ENCODE peak calls at places on chromosomes 2 and 18, in six cellular contexts. One of them, this sample, is unnamed.

GRCh38 chr2:112812318-112813042 is 24.1 kb downstream of the IL1B start:
- DNase-seq in astrocyte of the cerebellum: no peak
- DNase-seq in breast epithelium: no peak
- DNase-seq in adrenal gland: no peak
- DNase-seq in body of pancreas: no peak
- DNase-seq in psoas muscle: no peak
- DNase-seq in this sample: peak; percentile 83

GRCh38 chr2:103167599-103167998 is 405.8 kb downstream of the TMEM182 start:
- DNase-seq in astrocyte of the cerebellum: no peak
- DNase-seq in psoas muscle: no peak
- DNase-seq in body of pancreas: no peak
- DNase-seq in breast epithelium: no peak
- DNase-seq in adrenal gland: no peak
- DNase-seq in this sample: no peak

GRCh38 chr18:68583685-68584084 is 131.2 kb downstream of the TMX3 start:
- DNase-seq in breast epithelium: no peak
- DNase-seq in adrenal gland: no peak
- DNase-seq in astrocyte of the cerebellum: no peak
- DNase-seq in psoas muscle: no peak
- DNase-seq in body of pancreas: no peak
- DNase-seq in this sample: no peak

GRCh38 chr18:408367-408766 is 92.1 kb downstream of the COLEC12 start:
- DNase-seq in astrocyte of the cerebellum: no peak
- DNase-seq in adrenal gland: no peak
- DNase-seq in psoas muscle: no peak
- DNase-seq in breast epithelium: no peak
- DNase-seq in body of pancreas: no peak
- DNase-seq in this sample: no peak

GRCh38 chr2:46170611-46171385 is 126.4 kb upstream of the EPAS1 start:
- DNase-seq in breast epithelium: no peak
- DNase-seq in body of pancreas: no peak
- DNase-seq in astrocyte of the cerebellum: no peak
- DNase-seq in adrenal gland: no peak
- DNase-seq in psoas muscle: no peak
- DNase-seq in this sample: no peak

GRCh38 chr2:197174539-197175094 is 136.0 kb downstream of the ANKRD44 start:
- DNase-seq in astrocyte of the cerebellum: peak; percentile 53
- DNase-seq in breast epithelium: no peak
- DNase-seq in psoas muscle: no peak
- DNase-seq in adrenal gland: peak; percentile 61
- DNase-seq in body of pancreas: no peak
- DNase-seq in this sample: no peak

GRCh38 chr2:160417745-160418397 is 75.7 kb downstream of the RBMS1 start:
- DNase-seq in adrenal gland: no peak
- DNase-seq in body of pancreas: no peak
- DNase-seq in astrocyte of the cerebellum: no peak
- DNase-seq in breast epithelium: no peak
- DNase-seq in psoas muscle: no peak
- DNase-seq in this sample: peak; percentile 74

GRCh38 chr2:2755990-2756389 is 424.9 kb upstream of the MYT1L start:
- DNase-seq in psoas muscle: no peak
- DNase-seq in astrocyte of the cerebellum: no peak
- DNase-seq in breast epithelium: no peak
- DNase-seq in body of pancreas: no peak
- DNase-seq in adrenal gland: no peak
- DNase-seq in this sample: no peak

GRCh38 chr2:193868132-193868531 is 1673.4 kb upstream of the TMEFF2 start:
- DNase-seq in psoas muscle: no peak
- DNase-seq in breast epithelium: no peak
- DNase-seq in body of pancreas: no peak
- DNase-seq in astrocyte of the cerebellum: no peak
- DNase-seq in adrenal gland: no peak
- DNase-seq in this sample: no peak

GRCh38 chr2:38438133-38438532 is 61.1 kb upstream of the ATL2 start:
- DNase-seq in psoas muscle: no peak
- DNase-seq in astrocyte of the cerebellum: no peak
- DNase-seq in adrenal gland: no peak
- DNase-seq in breast epithelium: no peak
- DNase-seq in body of pancreas: no peak
- DNase-seq in this sample: no peak

GRCh38 chr2:173062806-173063205 is 12.8 kb upstream of the MAP3K20 start:
- DNase-seq in astrocyte of the cerebellum: no peak
- DNase-seq in psoas muscle: no peak
- DNase-seq in adrenal gland: no peak
- DNase-seq in body of pancreas: no peak
- DNase-seq in breast epithelium: no peak
- DNase-seq in this sample: no peak

GRCh38 chr2:40367652-40368051 is 84.2 kb downstream of the SLC8A1 start:
- DNase-seq in astrocyte of the cerebellum: no peak
- DNase-seq in psoas muscle: no peak
- DNase-seq in adrenal gland: no peak
- DNase-seq in body of pancreas: no peak
- DNase-seq in breast epithelium: no peak
- DNase-seq in this sample: no peak

GRCh38 chr2:180122874-180123273 is 115.8 kb upstream of the CWC22 start:
- DNase-seq in adrenal gland: no peak
- DNase-seq in breast epithelium: no peak
- DNase-seq in body of pancreas: no peak
- DNase-seq in psoas muscle: no peak
- DNase-seq in astrocyte of the cerebellum: peak; percentile 28
- DNase-seq in this sample: no peak

GRCh38 chr2:197972017-197972416 is 167.6 kb downstream of the PLCL1 start:
- DNase-seq in psoas muscle: no peak
- DNase-seq in breast epithelium: no peak
- DNase-seq in adrenal gland: peak; percentile 84
- DNase-seq in astrocyte of the cerebellum: peak; percentile 76
- DNase-seq in body of pancreas: peak; percentile 57
- DNase-seq in this sample: peak; percentile 83

GRCh38 chr2:44283116-44283666 is 7.9 kb downstream of the SLC3A1 start:
- DNase-seq in body of pancreas: no peak
- DNase-seq in psoas muscle: no peak
- DNase-seq in breast epithelium: no peak
- DNase-seq in adrenal gland: no peak
- DNase-seq in astrocyte of the cerebellum: no peak
- DNase-seq in this sample: peak; percentile 46

GRCh38 chr2:142495141-142495540 is 364.3 kb upstream of the LRP1B start:
- DNase-seq in body of pancreas: no peak
- DNase-seq in breast epithelium: no peak
- DNase-seq in astrocyte of the cerebellum: no peak
- DNase-seq in adrenal gland: no peak
- DNase-seq in psoas muscle: no peak
- DNase-seq in this sample: no peak

GRCh38 chr2:143525536-143525935 is 396.3 kb downstream of the ARHGAP15 start:
- DNase-seq in body of pancreas: no peak
- DNase-seq in psoas muscle: no peak
- DNase-seq in breast epithelium: no peak
- DNase-seq in astrocyte of the cerebellum: no peak
- DNase-seq in adrenal gland: no peak
- DNase-seq in this sample: no peak

GRCh38 chr2:230578106-230578505 is 134.5 kb upstream of the CAB39 start:
- DNase-seq in body of pancreas: no peak
- DNase-seq in adrenal gland: no peak
- DNase-seq in psoas muscle: no peak
- DNase-seq in astrocyte of the cerebellum: no peak
- DNase-seq in breast epithelium: no peak
- DNase-seq in this sample: no peak

GRCh38 chr2:196434217-196434616 is 205.3 kb upstream of the CCDC150 start:
- DNase-seq in body of pancreas: no peak
- DNase-seq in psoas muscle: no peak
- DNase-seq in adrenal gland: no peak
- DNase-seq in breast epithelium: no peak
- DNase-seq in astrocyte of the cerebellum: no peak
- DNase-seq in this sample: no peak

GRCh38 chr2:228652366-228652765 is 470.9 kb upstream of the SPHKAP start:
- DNase-seq in psoas muscle: no peak
- DNase-seq in adrenal gland: no peak
- DNase-seq in body of pancreas: no peak
- DNase-seq in breast epithelium: no peak
- DNase-seq in astrocyte of the cerebellum: no peak
- DNase-seq in this sample: no peak

GRCh38 chr2:167842047-167842446 is 405.3 kb downstream of the STK39 start:
- DNase-seq in adrenal gland: no peak
- DNase-seq in astrocyte of the cerebellum: no peak
- DNase-seq in body of pancreas: no peak
- DNase-seq in breast epithelium: no peak
- DNase-seq in psoas muscle: no peak
- DNase-seq in this sample: no peak

GRCh38 chr2:160402498-160402897 is 91.1 kb downstream of the RBMS1 start:
- DNase-seq in astrocyte of the cerebellum: no peak
- DNase-seq in breast epithelium: no peak
- DNase-seq in body of pancreas: no peak
- DNase-seq in adrenal gland: no peak
- DNase-seq in psoas muscle: no peak
- DNase-seq in this sample: no peak

DNA sequence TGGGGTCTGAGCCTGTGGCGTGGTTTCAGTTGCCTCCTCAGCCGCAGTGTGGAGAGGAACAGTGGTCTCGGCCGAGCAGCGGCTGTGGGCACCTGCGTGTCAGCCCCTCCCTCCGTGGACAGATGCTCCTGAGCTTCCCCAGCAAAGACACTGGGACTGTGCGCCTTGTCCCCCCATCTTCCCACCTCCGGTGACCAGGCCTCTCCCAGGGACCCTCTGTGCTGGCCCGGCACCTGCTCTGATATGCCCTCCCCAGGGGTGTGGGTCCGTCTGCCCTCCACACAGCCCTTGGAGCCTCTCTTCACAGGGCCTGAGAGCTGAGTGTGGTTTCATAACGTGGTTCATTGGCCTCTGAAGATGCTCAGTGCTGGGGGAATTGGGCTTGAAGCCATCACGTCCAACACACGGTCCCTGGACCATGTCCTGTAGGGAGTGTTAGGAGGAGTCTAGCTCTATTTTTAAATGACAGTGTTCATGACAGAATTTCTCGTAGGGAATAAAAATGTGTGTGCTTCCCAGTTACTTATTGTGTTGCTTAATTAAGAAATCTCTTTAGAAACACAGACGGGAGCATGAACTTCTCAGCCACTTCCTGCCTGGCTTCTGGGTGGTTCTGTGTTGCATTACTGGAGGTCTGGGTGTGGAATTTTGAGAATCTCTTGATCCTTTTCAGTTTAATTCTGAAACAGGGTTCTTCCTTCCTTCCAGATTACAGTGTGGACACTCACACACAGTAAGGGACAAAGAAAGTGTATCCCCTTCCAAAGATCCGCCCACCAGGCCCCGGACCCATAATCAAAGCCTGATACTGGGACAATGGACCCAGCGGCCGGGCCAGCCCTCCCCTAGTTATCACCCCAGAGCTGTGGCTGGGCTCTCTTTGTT is 110.7 kb downstream of the NFATC1 start:
- DNase-seq in adrenal gland: no peak
- DNase-seq in breast epithelium: peak; percentile 43
- DNase-seq in astrocyte of the cerebellum: no peak
- DNase-seq in body of pancreas: no peak
- DNase-seq in psoas muscle: peak; percentile 58
- DNase-seq in this sample: no peak
- H3K4me3 ChIP-seq in adrenal gland: no peak overlapping the region
- H3K4me3 ChIP-seq in breast epithelium: no peak overlapping the region
- H3K4me3 ChIP-seq in astrocyte of the cerebellum: no peak overlapping the region
- H3K4me3 ChIP-seq in body of pancreas: no peak overlapping the region
- H3K4me3 ChIP-seq in psoas muscle: peak overlapping the region; percentile 73
- H3K4me3 ChIP-seq in this sample: no peak overlapping the region

GRCh38 chr2:95121150-95121494 is 486 bp downstream of the MRPS5 start:
- DNase-seq in body of pancreas: no peak
- DNase-seq in breast epithelium: no peak
- DNase-seq in psoas muscle: no peak
- DNase-seq in astrocyte of the cerebellum: no peak
- DNase-seq in adrenal gland: no peak
- DNase-seq in this sample: no peak

GRCh38 chr2:95122197-95122551 is 566 bp upstream of the MRPS5 start:
- DNase-seq in breast epithelium: no peak
- DNase-seq in astrocyte of the cerebellum: no peak
- DNase-seq in psoas muscle: no peak
- DNase-seq in adrenal gland: no peak
- DNase-seq in body of pancreas: no peak
- DNase-seq in this sample: no peak

GRCh38 chr2:95121495-95122196 is at the start of gene MRPS5:
- DNase-seq in psoas muscle: peak; percentile 88
- DNase-seq in astrocyte of the cerebellum: peak; percentile 22
- DNase-seq in body of pancreas: peak; percentile 82
- DNase-seq in breast epithelium: peak; percentile 81
- DNase-seq in adrenal gland: peak; percentile 83
- DNase-seq in this sample: peak; percentile 11
- TF ChIP-seq CTCF in psoas muscle: no peak
- TF ChIP-seq CTCF in astrocyte of the cerebellum: peak; percentile 12
- TF ChIP-seq CTCF in body of pancreas: peak; percentile 24
- TF ChIP-seq CTCF in breast epithelium: no peak
- TF ChIP-seq CTCF in adrenal gland: no peak
- TF ChIP-seq CTCF in this sample: no peak

GRCh38 chr2:210715560-210715959 is 159.2 kb downstream of the CPS1 start:
- DNase-seq in astrocyte of the cerebellum: no peak
- DNase-seq in body of pancreas: no peak
- DNase-seq in psoas muscle: no peak
- DNase-seq in breast epithelium: no peak
- DNase-seq in adrenal gland: no peak
- DNase-seq in this sample: peak; percentile 71
- H3K4me3 ChIP-seq in astrocyte of the cerebellum: no peak overlapping the region
- H3K4me3 ChIP-seq in body of pancreas: no peak overlapping the region
- H3K4me3 ChIP-seq in psoas muscle: no peak overlapping the region
- H3K4me3 ChIP-seq in breast epithelium: no peak overlapping the region
- H3K4me3 ChIP-seq in adrenal gland: no peak overlapping the region
- H3K4me3 ChIP-seq in this sample: no peak overlapping the region

GRCh38 chr2:33409417-33409955 is 67.0 kb upstream of the RASGRP3 start:
- DNase-seq in adrenal gland: no peak
- DNase-seq in breast epithelium: no peak
- DNase-seq in psoas muscle: no peak
- DNase-seq in astrocyte of the cerebellum: no peak
- DNase-seq in body of pancreas: no peak
- DNase-seq in this sample: no peak

GRCh38 chr2:33417093-33417492 is 59.4 kb upstream of the RASGRP3 start:
- DNase-seq in breast epithelium: no peak
- DNase-seq in body of pancreas: no peak
- DNase-seq in psoas muscle: no peak
- DNase-seq in adrenal gland: no peak
- DNase-seq in astrocyte of the cerebellum: no peak
- DNase-seq in this sample: no peak

GRCh38 chr2:33411765-33412164 is 64.7 kb upstream of the RASGRP3 start:
- DNase-seq in breast epithelium: no peak
- DNase-seq in astrocyte of the cerebellum: peak; percentile 74
- DNase-seq in psoas muscle: no peak
- DNase-seq in body of pancreas: peak; percentile 12
- DNase-seq in adrenal gland: no peak
- DNase-seq in this sample: no peak

GRCh38 chr2:33408109-33408508 is 68.3 kb upstream of the RASGRP3 start:
- DNase-seq in body of pancreas: no peak
- DNase-seq in breast epithelium: no peak
- DNase-seq in psoas muscle: no peak
- DNase-seq in astrocyte of the cerebellum: no peak
- DNase-seq in adrenal gland: no peak
- DNase-seq in this sample: no peak

DNA sequence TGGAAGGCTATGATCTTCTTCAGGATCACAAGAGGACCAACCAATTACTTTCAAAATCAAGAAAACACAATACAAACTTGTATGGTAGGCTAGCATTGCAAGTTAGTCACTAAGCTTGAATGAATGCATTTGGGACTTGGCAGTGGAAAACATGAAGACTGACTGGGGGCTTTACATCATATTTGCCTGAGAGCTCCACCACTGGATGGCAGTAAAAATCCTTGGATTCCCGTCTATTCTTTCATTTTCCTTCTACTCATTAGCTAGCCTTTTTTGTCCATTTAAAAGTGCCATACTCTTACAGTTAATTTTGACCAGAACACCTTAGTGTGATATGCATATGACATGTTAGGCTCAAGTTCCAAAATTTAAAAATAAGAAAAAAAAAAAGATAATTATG is 63.5 kb upstream of the RASGRP3 start:
- DNase-seq in breast epithelium: no peak
- DNase-seq in psoas muscle: no peak
- DNase-seq in astrocyte of the cerebellum: peak; percentile 38
- DNase-seq in adrenal gland: no peak
- DNase-seq in body of pancreas: no peak
- DNase-seq in this sample: no peak
- TF ChIP-seq CTCF in breast epithelium: no peak
- TF ChIP-seq CTCF in psoas muscle: peak; percentile 44
- TF ChIP-seq CTCF in astrocyte of the cerebellum: peak; percentile 58
- TF ChIP-seq CTCF in adrenal gland: no peak
- TF ChIP-seq CTCF in body of pancreas: no peak
- TF ChIP-seq CTCF in this sample: peak; percentile 59

This sample was measured in retinal pigment epithelial cell.